ENCODE peak calls at places on chromosomes 11 and 22, in six cellular contexts. One of them, this sample, is unnamed.

GRCh38 chr11:57427692-57428082 is 766 bp upstream of the SLC43A3 start:
- DNase-seq in lower lobe of right lung: no peak
- DNase-seq in kidney: no peak
- DNase-seq in CD8-positive, alpha-beta T cell: no peak
- DNase-seq in GM06990: no peak
- DNase-seq in AG09309: peak
- DNase-seq in this sample: no peak

GRCh38 chr11:123103326-123103980 is 41.5 kb upstream of the HSPA8 start:
- DNase-seq in lower lobe of right lung: no peak
- DNase-seq in kidney: no peak
- DNase-seq in CD8-positive, alpha-beta T cell: peak
- DNase-seq in GM06990: no peak
- DNase-seq in AG09309: peak
- DNase-seq in this sample: peak

GRCh38 chr11:1167751-1168231 is 10.0 kb downstream of the MUC5AC start:
- DNase-seq in lower lobe of right lung: peak
- DNase-seq in kidney: peak
- DNase-seq in CD8-positive, alpha-beta T cell: no peak
- DNase-seq in GM06990: no peak
- DNase-seq in AG09309: no peak
- DNase-seq in this sample: no peak

GRCh38 chr22:47285981-47286380 is 523.5 kb downstream of the TBC1D22A start:
- DNase-seq in lower lobe of right lung: no peak
- DNase-seq in kidney: peak
- DNase-seq in CD8-positive, alpha-beta T cell: no peak
- DNase-seq in GM06990: no peak
- DNase-seq in AG09309: no peak
- DNase-seq in this sample: no peak

GRCh38 chr22:20579273-20580120 is 72.1 kb downstream of the MED15 start:
- DNase-seq in lower lobe of right lung: no peak
- DNase-seq in kidney: no peak
- DNase-seq in CD8-positive, alpha-beta T cell: no peak
- DNase-seq in GM06990: no peak
- DNase-seq in AG09309: no peak
- DNase-seq in this sample: no peak

GRCh38 chr11:83918471-83918870 is 632.3 kb upstream of the CCDC90B start:
- DNase-seq in lower lobe of right lung: no peak
- DNase-seq in kidney: peak
- DNase-seq in CD8-positive, alpha-beta T cell: no peak
- DNase-seq in GM06990: no peak
- DNase-seq in AG09309: no peak
- DNase-seq in this sample: no peak

GRCh38 chr11:68855205-68855978 is 13.7 kb upstream of the CPT1A start:
- DNase-seq in lower lobe of right lung: peak
- DNase-seq in kidney: peak
- DNase-seq in CD8-positive, alpha-beta T cell: no peak
- DNase-seq in GM06990: peak
- DNase-seq in AG09309: no peak
- DNase-seq in this sample: no peak

GRCh38 chr11:44300881-44301855 is 8.8 kb downstream of the ALX4 start:
- DNase-seq in lower lobe of right lung: no peak
- DNase-seq in kidney: no peak
- DNase-seq in CD8-positive, alpha-beta T cell: no peak
- DNase-seq in GM06990: no peak
- DNase-seq in AG09309: peak
- DNase-seq in this sample: no peak

GRCh38 chr22:32323513-32324164 is 34.0 kb upstream of the RFPL3 start:
- DNase-seq in lower lobe of right lung: no peak
- DNase-seq in kidney: peak
- DNase-seq in CD8-positive, alpha-beta T cell: no peak
- DNase-seq in GM06990: no peak
- DNase-seq in AG09309: no peak
- DNase-seq in this sample: no peak

GRCh38 chr11:3202759-3203158 is 15.9 kb downstream of the MRGPRG start:
- DNase-seq in lower lobe of right lung: no peak
- DNase-seq in kidney: peak
- DNase-seq in CD8-positive, alpha-beta T cell: no peak
- DNase-seq in GM06990: no peak
- DNase-seq in AG09309: no peak
- DNase-seq in this sample: no peak

GRCh38 chr22:26709617-26710390 is 52.4 kb downstream of the MIAT start:
- DNase-seq in lower lobe of right lung: no peak
- DNase-seq in kidney: no peak
- DNase-seq in CD8-positive, alpha-beta T cell: no peak
- DNase-seq in GM06990: no peak
- DNase-seq in AG09309: no peak
- DNase-seq in this sample: no peak

GRCh38 chr11:12440565-12440964 is 63.2 kb downstream of the PARVA start:
- DNase-seq in lower lobe of right lung: no peak
- DNase-seq in kidney: no peak
- DNase-seq in CD8-positive, alpha-beta T cell: no peak
- DNase-seq in GM06990: no peak
- DNase-seq in AG09309: no peak
- DNase-seq in this sample: no peak

GRCh38 chr22:20316844-20317401 is 2.9 kb downstream of the DGCR6L start:
- DNase-seq in lower lobe of right lung: no peak
- DNase-seq in kidney: peak
- DNase-seq in CD8-positive, alpha-beta T cell: no peak
- DNase-seq in GM06990: no peak
- DNase-seq in AG09309: no peak
- DNase-seq in this sample: no peak

GRCh38 chr11:22690891-22691290 is 24.5 kb downstream of the GAS2 start:
- DNase-seq in lower lobe of right lung: no peak
- DNase-seq in kidney: no peak
- DNase-seq in CD8-positive, alpha-beta T cell: no peak
- DNase-seq in GM06990: no peak
- DNase-seq in AG09309: no peak
- DNase-seq in this sample: no peak

GRCh38 chr22:38193580-38193979 is 8.2 kb upstream of the MAFF start:
- DNase-seq in lower lobe of right lung: peak
- DNase-seq in kidney: peak
- DNase-seq in CD8-positive, alpha-beta T cell: no peak
- DNase-seq in GM06990: no peak
- DNase-seq in AG09309: no peak
- DNase-seq in this sample: no peak

GRCh38 chr22:37904572-37905533 is 1.2 kb upstream of the MICALL1 start:
- DNase-seq in lower lobe of right lung: no peak
- DNase-seq in kidney: peak
- DNase-seq in CD8-positive, alpha-beta T cell: no peak
- DNase-seq in GM06990: no peak
- DNase-seq in AG09309: peak
- DNase-seq in this sample: no peak

GRCh38 chr11:79209540-79210266 is 231.1 kb downstream of the TENM4 start:
- DNase-seq in lower lobe of right lung: no peak
- DNase-seq in kidney: no peak
- DNase-seq in CD8-positive, alpha-beta T cell: no peak
- DNase-seq in GM06990: no peak
- DNase-seq in AG09309: no peak
- DNase-seq in this sample: no peak

GRCh38 chr11:79201637-79202347 is 239.0 kb downstream of the TENM4 start:
- DNase-seq in lower lobe of right lung: no peak
- DNase-seq in kidney: no peak
- DNase-seq in CD8-positive, alpha-beta T cell: no peak
- DNase-seq in GM06990: no peak
- DNase-seq in AG09309: no peak
- DNase-seq in this sample: peak

GRCh38 chr11:79208126-79208525 is 232.7 kb downstream of the TENM4 start:
- DNase-seq in lower lobe of right lung: no peak
- DNase-seq in kidney: no peak
- DNase-seq in CD8-positive, alpha-beta T cell: no peak
- DNase-seq in GM06990: peak
- DNase-seq in AG09309: no peak
- DNase-seq in this sample: peak

GRCh38 chr11:79205786-79206185 is 235.0 kb downstream of the TENM4 start:
- DNase-seq in lower lobe of right lung: no peak
- DNase-seq in kidney: no peak
- DNase-seq in CD8-positive, alpha-beta T cell: no peak
- DNase-seq in GM06990: no peak
- DNase-seq in AG09309: no peak
- DNase-seq in this sample: no peak

DNA sequence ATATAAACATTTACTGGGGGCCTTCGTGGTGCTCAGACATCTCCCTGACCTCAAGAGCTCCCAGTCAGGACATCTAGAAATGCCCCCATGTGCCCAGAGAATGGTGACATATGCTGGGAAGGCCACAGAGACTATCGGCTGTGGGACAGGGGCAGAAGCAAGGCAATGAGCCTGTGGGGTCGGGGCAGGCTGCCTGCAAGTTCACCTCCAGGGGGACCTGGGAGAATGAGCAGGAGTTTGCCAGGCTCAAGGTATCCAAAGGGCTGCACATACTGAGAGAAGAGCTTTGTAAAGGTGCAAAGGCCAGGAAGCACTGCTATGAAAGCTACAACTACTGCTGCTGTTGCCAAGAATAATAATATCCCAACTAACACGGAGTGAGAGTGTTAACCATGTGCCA is 233.9 kb downstream of the TENM4 start:
- DNase-seq in lower lobe of right lung: no peak
- DNase-seq in kidney: no peak
- DNase-seq in CD8-positive, alpha-beta T cell: no peak
- DNase-seq in GM06990: no peak
- DNase-seq in AG09309: no peak
- DNase-seq in this sample: no peak
- TF ChIP-seq CTCF in lower lobe of right lung: no peak
- TF ChIP-seq CTCF in kidney: no peak
- TF ChIP-seq CTCF in CD8-positive, alpha-beta T cell: no peak
- TF ChIP-seq CTCF in GM06990: no peak
- TF ChIP-seq CTCF in AG09309: no peak
- TF ChIP-seq CTCF in this sample: no peak

DNA sequence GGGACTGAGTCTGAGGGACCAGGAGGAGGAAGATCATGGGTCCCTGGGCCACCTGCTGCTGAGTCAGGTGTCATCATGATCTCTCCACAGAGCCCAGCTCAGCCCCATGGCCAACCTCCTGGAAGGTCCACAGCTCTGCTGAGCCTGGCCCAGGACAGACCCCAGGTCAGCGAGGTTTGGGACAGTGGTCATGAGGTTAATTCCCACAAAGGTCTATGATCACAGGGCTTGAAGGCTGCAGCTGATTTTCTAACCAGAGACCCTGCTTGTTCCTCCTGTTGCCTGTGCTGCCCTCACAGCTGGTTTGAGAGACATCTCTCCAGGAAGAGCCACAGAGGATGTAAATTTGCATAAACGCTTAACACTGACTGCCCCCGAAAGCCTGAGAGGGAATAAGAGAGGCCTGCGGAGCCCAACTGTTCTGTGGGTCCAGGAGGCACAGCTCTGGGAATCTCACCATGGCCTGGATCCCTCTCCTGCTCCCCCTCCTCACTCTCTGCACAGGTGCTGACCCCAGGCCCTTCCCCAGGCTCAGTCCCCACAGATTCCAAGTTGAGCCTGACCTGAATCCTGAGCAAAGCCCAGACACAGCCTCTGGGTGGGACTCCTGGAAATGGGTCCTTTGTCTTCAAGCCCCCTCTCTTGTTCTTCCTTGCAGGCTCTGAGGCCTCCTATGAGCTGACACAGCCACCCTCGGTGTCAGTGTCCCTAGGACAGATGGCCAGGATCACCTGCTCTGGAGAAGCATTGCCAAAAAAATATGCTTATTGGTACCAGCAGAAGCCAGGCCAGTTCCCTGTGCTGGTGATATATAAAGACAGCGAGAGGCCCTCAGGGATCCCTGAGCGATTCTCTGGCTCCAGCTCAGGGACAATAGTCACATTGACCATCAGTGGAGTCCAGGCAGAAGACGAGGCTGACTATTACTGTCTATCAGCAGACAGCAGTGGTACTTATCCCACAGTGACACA is 102.8 kb downstream of the GGTLC2 start:
- DNase-seq in lower lobe of right lung: no peak
- DNase-seq in kidney: no peak
- DNase-seq in CD8-positive, alpha-beta T cell: no peak
- DNase-seq in GM06990: peak
- DNase-seq in AG09309: no peak
- DNase-seq in this sample: peak
- H3K4me3 ChIP-seq in lower lobe of right lung: no peak
- H3K4me3 ChIP-seq in kidney: no peak
- H3K4me3 ChIP-seq in CD8-positive, alpha-beta T cell: no peak
- H3K4me3 ChIP-seq in GM06990: no peak
- H3K4me3 ChIP-seq in AG09309: no peak
- H3K4me3 ChIP-seq in this sample: no peak

DNA sequence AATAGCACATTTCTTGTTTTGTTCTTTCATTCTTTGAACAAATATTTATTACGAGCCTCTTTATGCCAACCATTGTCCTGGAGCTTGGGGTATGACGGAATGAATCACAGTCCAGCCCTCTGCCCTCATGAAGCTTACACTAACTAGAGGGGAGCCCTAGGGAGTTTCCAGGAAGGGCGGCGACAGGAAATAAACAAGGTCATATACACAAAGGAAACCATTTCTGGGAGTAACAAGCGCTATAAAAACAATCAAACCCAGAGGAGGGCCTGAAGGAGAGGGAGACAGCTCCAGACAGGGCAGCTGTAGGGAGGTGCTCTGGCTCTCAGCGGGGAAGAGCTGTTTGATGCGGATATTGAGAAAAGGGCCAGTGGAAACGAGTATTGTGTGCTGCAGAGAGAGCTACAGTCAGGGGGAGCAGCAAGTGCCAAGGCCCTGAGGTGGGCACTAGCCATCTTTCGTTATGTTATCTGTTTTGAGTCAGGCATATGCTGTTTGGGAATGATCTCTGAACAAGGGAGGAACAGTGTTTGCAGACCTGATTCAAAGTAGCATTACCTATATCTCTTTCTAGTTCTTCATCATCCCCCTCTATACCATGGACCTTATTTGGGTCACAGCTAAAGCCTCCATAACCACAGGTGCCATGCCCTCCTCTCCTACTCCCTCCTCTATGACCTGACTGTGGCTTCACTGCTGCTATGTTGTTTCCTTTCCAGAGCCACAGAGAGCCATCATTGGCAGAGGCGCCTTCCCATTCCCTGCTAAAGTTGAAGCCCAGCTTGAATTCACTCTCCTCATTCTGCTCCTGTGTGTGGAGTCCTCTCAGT is 15.3 kb upstream of the ZBTB16 start:
- DNase-seq in lower lobe of right lung: no peak
- DNase-seq in kidney: no peak
- DNase-seq in CD8-positive, alpha-beta T cell: no peak
- DNase-seq in GM06990: no peak
- DNase-seq in AG09309: no peak
- DNase-seq in this sample: no peak
- TF ChIP-seq CTCF in lower lobe of right lung: no peak
- TF ChIP-seq CTCF in kidney: no peak
- TF ChIP-seq CTCF in CD8-positive, alpha-beta T cell: no peak
- TF ChIP-seq CTCF in GM06990: no peak
- TF ChIP-seq CTCF in AG09309: no peak
- TF ChIP-seq CTCF in this sample: no peak

DNA sequence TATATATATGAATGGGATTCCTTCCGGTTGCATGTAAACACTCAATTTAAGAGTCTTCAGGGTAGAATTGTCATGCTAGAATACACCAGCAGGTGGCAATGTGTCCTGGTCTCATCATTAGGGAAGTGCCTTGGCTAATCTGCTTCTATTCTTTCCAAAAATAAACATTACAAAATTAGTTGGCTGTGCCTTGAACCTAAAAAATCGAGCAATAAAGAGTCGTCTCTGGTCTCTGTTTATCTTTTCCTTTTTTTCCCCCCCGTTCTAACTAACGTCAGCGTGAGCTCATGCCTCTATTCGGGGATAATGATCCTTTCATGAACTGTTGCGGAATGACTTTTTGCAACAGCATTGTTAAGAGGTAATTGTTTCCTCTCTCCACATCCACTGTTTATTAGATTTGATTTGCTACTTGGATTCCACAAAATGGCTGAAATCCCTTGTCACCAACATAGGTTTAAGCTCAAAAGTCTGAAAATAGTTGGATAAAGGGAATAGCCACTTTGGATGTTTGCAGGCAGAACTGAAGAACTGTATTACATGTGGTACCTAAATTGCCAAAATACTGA is 1.2 kb upstream of the ARHGEF12 start:
- DNase-seq in lower lobe of right lung: no peak
- DNase-seq in kidney: no peak
- DNase-seq in CD8-positive, alpha-beta T cell: peak
- DNase-seq in GM06990: peak
- DNase-seq in AG09309: peak
- DNase-seq in this sample: peak
- H3K4me3 ChIP-seq in lower lobe of right lung: peak
- H3K4me3 ChIP-seq in kidney: peak
- H3K4me3 ChIP-seq in CD8-positive, alpha-beta T cell: peak
- H3K4me3 ChIP-seq in GM06990: peak
- H3K4me3 ChIP-seq in AG09309: peak
- H3K4me3 ChIP-seq in this sample: peak

This sample was measured in GM12865.